ENCODE peak calls at places on chromosomes 4 and X, in eight cellular contexts. One of them, this sample, is unnamed.

GRCh38 chrX:133171962-133172708 is 46.0 kb downstream of the TFDP3 start:
- DNase-seq in kidney epithelial cell: no peak
- DNase-seq in cardiac fibroblast: peak
- DNase-seq in endodermal cell: peak
- DNase-seq in astrocyte of the spinal cord: peak
- DNase-seq in RWPE1: peak
- DNase-seq in choroid plexus epithelial cell: peak
- DNase-seq in GM06990: no peak
- DNase-seq in this sample: no peak

GRCh38 chr4:149426461-149426860 is 389.2 kb downstream of the IQCM start:
- DNase-seq in kidney epithelial cell: no peak
- DNase-seq in cardiac fibroblast: peak
- DNase-seq in endodermal cell: no peak
- DNase-seq in astrocyte of the spinal cord: no peak
- DNase-seq in RWPE1: no peak
- DNase-seq in choroid plexus epithelial cell: peak
- DNase-seq in GM06990: no peak
- DNase-seq in this sample: no peak

GRCh38 chrX:68432648-68433047 is 647 bp downstream of the OPHN1 start:
- DNase-seq in kidney epithelial cell: no peak
- DNase-seq in cardiac fibroblast: peak
- DNase-seq in endodermal cell: no peak
- DNase-seq in astrocyte of the spinal cord: peak
- DNase-seq in RWPE1: no peak
- DNase-seq in choroid plexus epithelial cell: no peak
- DNase-seq in GM06990: no peak
- DNase-seq in this sample: no peak

GRCh38 chr4:3523628-3524221 is 8.5 kb downstream of the LRPAP1 start:
- DNase-seq in kidney epithelial cell: no peak
- DNase-seq in cardiac fibroblast: no peak
- DNase-seq in endodermal cell: peak
- DNase-seq in astrocyte of the spinal cord: no peak
- DNase-seq in RWPE1: no peak
- DNase-seq in choroid plexus epithelial cell: no peak
- DNase-seq in GM06990: no peak
- DNase-seq in this sample: no peak

GRCh38 chrX:22323541-22323940 is 50.8 kb downstream of the CBLL2 start:
- DNase-seq in kidney epithelial cell: no peak
- DNase-seq in cardiac fibroblast: peak
- DNase-seq in endodermal cell: no peak
- DNase-seq in astrocyte of the spinal cord: peak
- DNase-seq in RWPE1: peak
- DNase-seq in choroid plexus epithelial cell: peak
- DNase-seq in GM06990: no peak
- DNase-seq in this sample: no peak

GRCh38 chr4:118955515-118955914 is 66.9 kb downstream of the SYNPO2 start:
- DNase-seq in kidney epithelial cell: no peak
- DNase-seq in cardiac fibroblast: peak
- DNase-seq in endodermal cell: no peak
- DNase-seq in astrocyte of the spinal cord: peak
- DNase-seq in RWPE1: no peak
- DNase-seq in choroid plexus epithelial cell: peak
- DNase-seq in GM06990: no peak
- DNase-seq in this sample: no peak

GRCh38 chr4:168677063-168677462 is 180.2 kb downstream of the PALLD start:
- DNase-seq in kidney epithelial cell: no peak
- DNase-seq in cardiac fibroblast: no peak
- DNase-seq in endodermal cell: no peak
- DNase-seq in astrocyte of the spinal cord: no peak
- DNase-seq in RWPE1: no peak
- DNase-seq in choroid plexus epithelial cell: no peak
- DNase-seq in GM06990: no peak
- DNase-seq in this sample: no peak

GRCh38 chr4:37644962-37645361 is 41.2 kb downstream of the RELL1 start:
- DNase-seq in kidney epithelial cell: no peak
- DNase-seq in cardiac fibroblast: peak
- DNase-seq in endodermal cell: no peak
- DNase-seq in astrocyte of the spinal cord: peak
- DNase-seq in RWPE1: no peak
- DNase-seq in choroid plexus epithelial cell: peak
- DNase-seq in GM06990: no peak
- DNase-seq in this sample: no peak

GRCh38 chr4:149836546-149836945 is 20.9 kb upstream of the IQCM start:
- DNase-seq in kidney epithelial cell: no peak
- DNase-seq in cardiac fibroblast: no peak
- DNase-seq in endodermal cell: no peak
- DNase-seq in astrocyte of the spinal cord: no peak
- DNase-seq in RWPE1: no peak
- DNase-seq in choroid plexus epithelial cell: peak
- DNase-seq in GM06990: no peak
- DNase-seq in this sample: no peak

GRCh38 chrX:100979881-100980607 is 10.5 kb downstream of the ARL13A start:
- DNase-seq in kidney epithelial cell: no peak
- DNase-seq in cardiac fibroblast: no peak
- DNase-seq in endodermal cell: no peak
- DNase-seq in astrocyte of the spinal cord: peak
- DNase-seq in RWPE1: peak
- DNase-seq in choroid plexus epithelial cell: no peak
- DNase-seq in GM06990: no peak
- DNase-seq in this sample: no peak

GRCh38 chr4:183558873-183559272 is 54.0 kb downstream of the ING2 start:
- DNase-seq in kidney epithelial cell: no peak
- DNase-seq in cardiac fibroblast: no peak
- DNase-seq in endodermal cell: no peak
- DNase-seq in astrocyte of the spinal cord: no peak
- DNase-seq in RWPE1: no peak
- DNase-seq in choroid plexus epithelial cell: no peak
- DNase-seq in GM06990: no peak
- DNase-seq in this sample: no peak

GRCh38 chr4:168630445-168631187 is 133.8 kb downstream of the PALLD start:
- DNase-seq in kidney epithelial cell: peak
- DNase-seq in cardiac fibroblast: no peak
- DNase-seq in endodermal cell: no peak
- DNase-seq in astrocyte of the spinal cord: peak
- DNase-seq in RWPE1: peak
- DNase-seq in choroid plexus epithelial cell: peak
- DNase-seq in GM06990: no peak
- DNase-seq in this sample: no peak

GRCh38 chr4:39970559-39971270 is 7.0 kb downstream of the PDS5A start:
- DNase-seq in kidney epithelial cell: peak
- DNase-seq in cardiac fibroblast: peak
- DNase-seq in endodermal cell: peak
- DNase-seq in astrocyte of the spinal cord: no peak
- DNase-seq in RWPE1: no peak
- DNase-seq in choroid plexus epithelial cell: peak
- DNase-seq in GM06990: peak
- DNase-seq in this sample: no peak

GRCh38 chr4:101282076-101282844 is 65.1 kb downstream of the PPP3CA start:
- DNase-seq in kidney epithelial cell: no peak
- DNase-seq in cardiac fibroblast: no peak
- DNase-seq in endodermal cell: peak
- DNase-seq in astrocyte of the spinal cord: no peak
- DNase-seq in RWPE1: no peak
- DNase-seq in choroid plexus epithelial cell: no peak
- DNase-seq in GM06990: no peak
- DNase-seq in this sample: no peak

GRCh38 chr4:30802622-30803323 is 82.6 kb downstream of the PCDH7 start:
- DNase-seq in kidney epithelial cell: no peak
- DNase-seq in cardiac fibroblast: peak
- DNase-seq in endodermal cell: no peak
- DNase-seq in astrocyte of the spinal cord: peak
- DNase-seq in RWPE1: peak
- DNase-seq in choroid plexus epithelial cell: no peak
- DNase-seq in GM06990: no peak
- DNase-seq in this sample: no peak

GRCh38 chrX:136163694-136164093 is 16.4 kb downstream of the FHL1 start:
- DNase-seq in kidney epithelial cell: no peak
- DNase-seq in cardiac fibroblast: no peak
- DNase-seq in endodermal cell: no peak
- DNase-seq in astrocyte of the spinal cord: no peak
- DNase-seq in RWPE1: no peak
- DNase-seq in choroid plexus epithelial cell: no peak
- DNase-seq in GM06990: no peak
- DNase-seq in this sample: no peak

GRCh38 chr4:3838437-3839380 is 72.5 kb downstream of the ADRA2C start:
- DNase-seq in kidney epithelial cell: no peak
- DNase-seq in cardiac fibroblast: no peak
- DNase-seq in endodermal cell: no peak
- DNase-seq in astrocyte of the spinal cord: no peak
- DNase-seq in RWPE1: no peak
- DNase-seq in choroid plexus epithelial cell: no peak
- DNase-seq in GM06990: no peak
- DNase-seq in this sample: no peak

GRCh38 chrX:12564221-12564620 is 227.0 kb upstream of the PRPS2 start:
- DNase-seq in kidney epithelial cell: no peak
- DNase-seq in cardiac fibroblast: no peak
- DNase-seq in endodermal cell: no peak
- DNase-seq in astrocyte of the spinal cord: no peak
- DNase-seq in RWPE1: no peak
- DNase-seq in choroid plexus epithelial cell: no peak
- DNase-seq in GM06990: no peak
- DNase-seq in this sample: no peak

GRCh38 chrX:12570859-12571501 is 220.2 kb upstream of the PRPS2 start:
- DNase-seq in kidney epithelial cell: no peak
- DNase-seq in cardiac fibroblast: no peak
- DNase-seq in endodermal cell: no peak
- DNase-seq in astrocyte of the spinal cord: no peak
- DNase-seq in RWPE1: no peak
- DNase-seq in choroid plexus epithelial cell: no peak
- DNase-seq in GM06990: no peak
- DNase-seq in this sample: no peak

GRCh38 chrX:12563121-12563520 is 228.1 kb upstream of the PRPS2 start:
- DNase-seq in kidney epithelial cell: no peak
- DNase-seq in cardiac fibroblast: peak
- DNase-seq in endodermal cell: no peak
- DNase-seq in astrocyte of the spinal cord: no peak
- DNase-seq in RWPE1: no peak
- DNase-seq in choroid plexus epithelial cell: no peak
- DNase-seq in GM06990: no peak
- DNase-seq in this sample: no peak

GRCh38 chrX:12567857-12568256 is 223.4 kb upstream of the PRPS2 start:
- DNase-seq in kidney epithelial cell: no peak
- DNase-seq in cardiac fibroblast: peak
- DNase-seq in endodermal cell: no peak
- DNase-seq in astrocyte of the spinal cord: peak
- DNase-seq in RWPE1: no peak
- DNase-seq in choroid plexus epithelial cell: peak
- DNase-seq in GM06990: no peak
- DNase-seq in this sample: no peak
- TF ChIP-seq CTCF in kidney epithelial cell: peak
- TF ChIP-seq CTCF in cardiac fibroblast: peak
- TF ChIP-seq CTCF in endodermal cell: peak
- TF ChIP-seq CTCF in astrocyte of the spinal cord: peak
- TF ChIP-seq CTCF in RWPE1: peak
- TF ChIP-seq CTCF in choroid plexus epithelial cell: peak
- TF ChIP-seq CTCF in GM06990: peak
- TF ChIP-seq CTCF in this sample: peak

DNA sequence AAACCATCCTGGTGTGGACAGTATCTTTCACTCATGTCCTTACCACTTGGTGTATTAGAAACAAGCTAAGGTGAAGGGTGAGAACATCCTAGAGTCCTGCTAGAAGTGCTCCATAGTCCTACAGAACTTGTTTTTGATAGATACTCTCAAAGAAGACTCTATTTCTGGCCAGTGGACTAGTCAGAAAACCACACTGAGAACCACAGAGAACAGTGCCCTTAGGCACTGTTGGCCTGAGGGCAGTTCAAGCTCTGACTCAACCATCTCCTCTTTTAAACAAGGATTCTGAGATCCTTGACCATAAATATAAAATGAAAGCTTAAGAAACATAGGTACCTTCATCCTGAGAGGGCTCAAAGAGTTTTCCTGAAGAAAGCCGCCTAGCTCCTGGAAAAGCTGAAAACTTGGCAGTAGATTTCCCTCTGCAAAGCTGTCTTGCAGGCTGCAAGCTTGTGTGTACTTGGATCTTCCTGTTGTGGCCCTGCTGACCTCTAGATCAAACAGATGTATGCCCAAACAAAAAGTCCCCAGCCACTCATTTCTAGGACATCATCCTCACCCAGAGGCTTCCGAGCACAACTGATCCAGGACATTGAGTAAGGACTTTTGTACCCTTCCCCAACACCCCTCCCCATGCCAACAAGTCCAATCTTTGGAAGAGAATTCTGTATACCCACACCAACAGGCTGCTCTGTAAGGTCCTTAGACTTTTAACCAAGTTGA is 111.6 kb upstream of the CXCL13 start:
- DNase-seq in kidney epithelial cell: no peak
- DNase-seq in cardiac fibroblast: no peak
- DNase-seq in endodermal cell: no peak
- DNase-seq in astrocyte of the spinal cord: no peak
- DNase-seq in RWPE1: no peak
- DNase-seq in choroid plexus epithelial cell: no peak
- DNase-seq in GM06990: peak
- DNase-seq in this sample: no peak
- TF ChIP-seq CTCF in kidney epithelial cell: no peak
- TF ChIP-seq CTCF in cardiac fibroblast: no peak
- TF ChIP-seq CTCF in endodermal cell: no peak
- TF ChIP-seq CTCF in astrocyte of the spinal cord: no peak
- TF ChIP-seq CTCF in RWPE1: no peak
- TF ChIP-seq CTCF in choroid plexus epithelial cell: no peak
- TF ChIP-seq CTCF in GM06990: no peak
- TF ChIP-seq CTCF in this sample: no peak

GRCh38 chr4:55849724-55850123 is 3.7 kb upstream of the EXOC1 start:
- DNase-seq in kidney epithelial cell: no peak
- DNase-seq in cardiac fibroblast: no peak
- DNase-seq in endodermal cell: no peak
- DNase-seq in astrocyte of the spinal cord: no peak
- DNase-seq in RWPE1: no peak
- DNase-seq in choroid plexus epithelial cell: no peak
- DNase-seq in GM06990: no peak
- DNase-seq in this sample: no peak
- TF ChIP-seq CTCF in kidney epithelial cell: no peak
- TF ChIP-seq CTCF in cardiac fibroblast: no peak
- TF ChIP-seq CTCF in endodermal cell: peak
- TF ChIP-seq CTCF in astrocyte of the spinal cord: no peak
- TF ChIP-seq CTCF in RWPE1: no peak
- TF ChIP-seq CTCF in choroid plexus epithelial cell: no peak
- TF ChIP-seq CTCF in GM06990: no peak
- TF ChIP-seq CTCF in this sample: no peak

DNA sequence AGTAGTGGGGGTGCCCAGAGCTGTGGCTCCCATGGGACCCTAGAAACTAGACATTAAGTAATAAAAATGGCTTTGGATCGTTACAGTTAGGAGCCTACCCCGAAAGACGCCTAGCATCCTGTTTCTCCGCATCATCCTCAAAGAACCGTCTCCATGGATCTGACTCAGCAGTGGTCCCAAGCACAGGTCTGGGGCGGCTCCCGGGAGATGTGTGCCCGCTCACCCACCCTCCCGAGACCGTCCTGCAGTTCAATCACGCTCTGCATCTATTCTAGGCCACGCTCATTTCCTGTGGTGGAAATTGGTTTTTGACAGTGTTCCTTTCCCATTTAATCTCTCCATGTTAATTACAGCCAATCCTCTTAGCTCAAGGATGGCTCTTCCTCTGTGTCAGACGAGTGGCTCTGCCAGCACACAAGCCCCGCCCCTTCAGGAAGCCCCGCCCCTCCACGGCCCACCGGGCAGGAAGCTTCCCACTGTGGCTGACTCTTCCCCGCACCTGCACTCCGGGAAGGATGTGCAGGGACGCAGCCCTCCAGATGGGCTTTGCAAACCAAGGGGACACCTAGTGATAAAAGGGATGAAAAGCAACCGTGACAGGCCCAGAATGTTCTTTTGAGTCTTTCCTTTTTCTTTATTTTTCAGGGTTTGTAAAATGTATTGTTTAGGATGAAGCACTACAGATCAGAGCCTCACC is 34.5 kb upstream of the HELT start:
- DNase-seq in kidney epithelial cell: peak
- DNase-seq in cardiac fibroblast: peak
- DNase-seq in endodermal cell: peak
- DNase-seq in astrocyte of the spinal cord: peak
- DNase-seq in RWPE1: peak
- DNase-seq in choroid plexus epithelial cell: peak
- DNase-seq in GM06990: peak
- DNase-seq in this sample: peak
- TF ChIP-seq CTCF in kidney epithelial cell: peak
- TF ChIP-seq CTCF in cardiac fibroblast: peak
- TF ChIP-seq CTCF in endodermal cell: peak
- TF ChIP-seq CTCF in astrocyte of the spinal cord: peak
- TF ChIP-seq CTCF in RWPE1: peak
- TF ChIP-seq CTCF in choroid plexus epithelial cell: peak
- TF ChIP-seq CTCF in GM06990: peak
- TF ChIP-seq CTCF in this sample: peak